ENCODE peak calls at places on chromosomes 2 and 18, in five cellular contexts. F is neuronal stem cell, H is mesenchymal stem cell, P is H9, R is trophoblast cell. I is an unnamed sample.

GRCh38 chr2:188668017-188668663 is 306.0 kb upstream of the COL3A1 start:
- DNase-seq in F (no peak), H (peak; percentile 77), P (no peak), R (peak; percentile 14), I (no peak)

GRCh38 chr2:106990307-106990706 is 104.3 kb upstream of the ST6GAL2 start:
- DNase-seq in F (no peak), H (peak; percentile 85), P (no peak), R (no peak), I (no peak)

GRCh38 chr2:80378-80777 is 34.1 kb upstream of the FAM110C start:
- DNase-seq in F (no peak), H (no peak), P (peak; percentile 44), R (no peak), I (peak; percentile 9)

GRCh38 chr2:195356026-195356425 is 301.0 kb upstream of the SLC39A10 start:
- DNase-seq in F (no peak), H (no peak), P (no peak), R (peak; percentile 53), I (no peak)

GRCh38 chr2:120346034-120346666 is at the start of gene INHBB:
- DNase-seq in F (no peak), H (no peak), P (peak; percentile 41), R (peak; percentile 54), I (no peak)

GRCh38 chr2:239296020-239296932 is 104.5 kb downstream of the HDAC4 start:
- DNase-seq in F (no peak), H (no peak), P (no peak), R (no peak), I (no peak)

GRCh38 chr2:20657522-20658235 is 6.8 kb upstream of the HS1BP3 start:
- DNase-seq in F (no peak), H (no peak), P (no peak), R (no peak), I (no peak)

GRCh38 chr2:1736045-1736444 is 8.3 kb downstream of the PXDN start:
- DNase-seq in F (no peak), H (peak; percentile 65), P (no peak), R (no peak), I (no peak)

GRCh38 chr2:8115966-8116365 is 565.9 kb upstream of the ID2 start:
- DNase-seq in F (no peak), H (no peak), P (no peak), R (no peak), I (no peak)

GRCh38 chr2:101860782-101861181 is 131.0 kb upstream of the IL1R2 start:
- DNase-seq in F (no peak), H (no peak), P (no peak), R (no peak), I (no peak)

GRCh38 chr2:66839551-66840320 is 404.8 kb downstream of the MEIS1 start:
- DNase-seq in F (no peak), H (peak; percentile 99), P (no peak), R (peak; percentile 97), I (no peak)

GRCh38 chr2:30761226-30761625 is 46.0 kb downstream of the CAPN13 start:
- DNase-seq in F (no peak), H (no peak), P (no peak), R (no peak), I (no peak)

GRCh38 chr2:47282621-47283272 is 120.2 kb upstream of the MSH2 start:
- DNase-seq in F (no peak), H (no peak), P (no peak), R (peak; percentile 57), I (no peak)

GRCh38 chr2:202750778-202751427 is 116.1 kb downstream of the FAM117B start:
- DNase-seq in F (no peak), H (no peak), P (no peak), R (no peak), I (no peak)

GRCh38 chr18:11114653-11115052 is 34.7 kb downstream of the PIEZO2 start:
- DNase-seq in F (no peak), H (peak; percentile 74), P (no peak), R (no peak), I (no peak)

DNA sequence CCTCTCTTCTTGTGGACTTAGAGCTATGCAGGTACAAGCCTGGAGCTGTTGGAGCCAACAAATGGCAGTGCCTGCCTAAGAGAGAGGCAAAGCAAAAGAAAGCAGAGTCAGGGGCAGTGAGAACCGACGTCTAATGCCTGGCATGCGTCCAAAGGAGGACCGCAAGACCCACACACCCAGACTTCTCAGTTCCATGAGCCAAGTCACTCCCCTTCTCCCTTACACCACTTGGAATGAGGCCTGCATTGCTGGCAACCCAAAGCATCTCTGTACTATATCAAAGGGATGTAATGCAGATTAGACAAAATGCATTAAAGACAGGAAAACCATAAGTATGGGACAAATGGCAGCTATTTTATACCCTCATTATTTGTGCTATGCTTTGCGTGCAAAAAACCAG is 49.9 kb upstream of the RNU4ATAC start:
- DNase-seq in F (no peak), H (peak; percentile 54), P (no peak), R (no peak), I (no peak)
- H2BK12ac ChIP-seq in F (no peak overlapping the region), H (no peak overlapping the region), P (no peak overlapping the region), R (no peak overlapping the region), I (no peak overlapping the region)

DNA sequence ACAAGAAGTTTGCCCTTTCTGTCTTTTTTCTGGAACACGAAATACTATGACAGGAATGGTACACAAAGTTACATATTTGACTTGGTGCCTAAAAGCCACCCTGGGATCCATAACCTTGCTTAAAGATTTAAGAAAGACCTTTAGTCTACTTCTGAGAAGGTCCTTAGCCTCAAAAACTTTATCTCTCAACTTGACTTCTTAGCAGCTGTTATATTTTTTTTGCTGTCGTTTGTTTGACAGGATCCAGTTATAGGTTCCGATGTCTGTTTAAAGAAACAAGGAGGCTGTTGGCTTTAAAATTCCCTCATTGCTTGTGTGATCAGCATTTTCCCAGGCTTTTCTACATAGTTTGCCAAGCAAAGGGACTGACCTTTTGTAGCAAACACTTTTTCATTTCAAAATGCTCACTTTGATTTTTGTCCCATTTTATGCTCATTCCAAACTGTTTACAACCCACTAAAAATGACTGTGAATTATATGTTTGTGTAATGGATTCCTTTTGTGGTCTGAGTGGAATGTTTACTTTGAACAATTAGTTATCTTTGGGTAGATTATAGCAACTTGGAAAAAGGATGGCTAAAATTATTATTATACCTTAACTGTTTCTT is 394.9 kb downstream of the ARHGAP15 start:
- DNase-seq in F (no peak), H (peak; percentile 80), P (no peak), R (no peak), I (no peak)
- H2BK12ac ChIP-seq in F (no peak overlapping the region), H (no peak overlapping the region), P (no peak overlapping the region), R (no peak overlapping the region), I (no peak overlapping the region)

DNA sequence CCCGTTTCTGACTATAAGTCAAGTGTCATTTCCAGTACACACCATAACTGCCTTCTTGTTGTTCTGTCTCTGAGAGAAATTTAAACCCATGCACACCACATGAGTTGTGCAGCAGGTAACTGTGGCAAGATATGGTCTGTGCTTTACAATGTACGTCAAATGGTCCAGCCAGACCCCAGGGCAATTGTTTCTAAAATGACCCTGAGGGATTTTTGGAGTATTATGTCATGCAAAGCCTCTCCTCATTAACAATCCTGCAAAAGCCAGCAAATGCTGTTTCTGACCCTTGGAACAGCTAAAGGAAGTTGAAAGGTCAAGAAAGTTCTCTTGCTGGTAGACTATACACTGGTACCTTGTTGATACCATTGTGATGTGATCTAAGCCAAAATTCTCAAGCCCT is 47.7 kb upstream of the WIPF1 start:
- DNase-seq in F (no peak), H (no peak), P (no peak), R (peak; percentile 99), I (no peak)
- H2BK12ac ChIP-seq in F (no peak overlapping the region), H (no peak overlapping the region), P (no peak overlapping the region), R (peak overlapping the region; percentile 86), I (no peak overlapping the region)

DNA sequence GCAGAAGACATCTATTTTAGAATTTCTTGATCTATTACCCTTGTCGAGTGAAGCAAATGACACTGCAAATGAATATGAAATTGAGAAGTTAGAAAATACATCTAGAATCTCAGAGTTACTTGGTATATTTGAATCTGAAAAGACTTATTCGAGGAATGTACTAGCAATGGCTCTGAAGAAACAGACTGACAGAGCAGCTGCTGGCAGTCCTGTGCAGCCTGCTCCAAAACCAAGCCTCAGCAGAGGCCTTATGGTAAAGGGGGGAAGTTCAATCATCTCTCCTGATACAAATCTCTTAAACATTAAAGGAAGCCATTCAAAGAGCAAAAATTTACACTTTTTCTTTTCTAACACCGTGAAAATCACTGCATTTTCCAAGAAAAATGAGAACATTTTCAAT is 370.4 kb downstream of the XIRP2 start:
- DNase-seq in F (no peak), H (no peak), P (no peak), R (no peak), I (no peak)
- H2BK12ac ChIP-seq in F (no peak overlapping the region), H (no peak overlapping the region), P (no peak overlapping the region), R (no peak overlapping the region), I (no peak overlapping the region)

I was measured in H1.